ENCODE peak calls at places on chromosomes 7 and 10, in four cellular contexts. C is mesendoderm, J is H9, O is IMR-90. P is an unnamed sample.

GRCh38 chr10:88952647-88953111 is at the start of gene ACTA2:
- DNase-seq in C (no peak), J (no peak), O (peak; percentile 84), P (no peak)

GRCh38 chr7:151244156-151244870 is 4.2 kb downstream of the SMARCD3 start:
- DNase-seq in C (peak; percentile 60), J (peak; percentile 54), O (peak; percentile 44), P (peak; percentile 84)

GRCh38 chr7:110877086-110877485 is 213.8 kb upstream of the LRRN3 start:
- DNase-seq in C (no peak), J (no peak), O (peak; percentile 34), P (no peak)

GRCh38 chr7:106629521-106629920 is 31.4 kb downstream of the CCDC71L start:
- DNase-seq in C (no peak), J (no peak), O (peak; percentile 68), P (no peak)

GRCh38 chr10:133528296-133528844 is 1.2 kb downstream of the CYP2E1 start:
- DNase-seq in C (no peak), J (no peak), O (peak; percentile 2), P (no peak)

GRCh38 chr10:31739759-31740158 is 188.9 kb downstream of the ARHGAP12 start:
- DNase-seq in C (peak; percentile 50), J (no peak), O (peak; percentile 52), P (no peak)

GRCh38 chr7:47591655-47592572 is 10.0 kb upstream of the TNS3 start:
- DNase-seq in C (peak; percentile 82), J (no peak), O (peak; percentile 81), P (no peak)

GRCh38 chr10:78802866-78803265 is 265.9 kb upstream of the ZMIZ1 start:
- DNase-seq in C (no peak), J (no peak), O (peak; percentile 79), P (no peak)

GRCh38 chr7:17054836-17055235 is 173.1 kb upstream of the AGR3 start:
- DNase-seq in C (no peak), J (no peak), O (no peak), P (no peak)

GRCh38 chr10:72875250-72876055 is 18.1 kb upstream of the OIT3 start:
- DNase-seq in C (peak; percentile 47), J (no peak), O (peak; percentile 43), P (no peak)

GRCh38 chr7:51459809-51460208 is 143.2 kb upstream of the COBL start:
- DNase-seq in C (peak; percentile 78), J (peak; percentile 67), O (no peak), P (no peak)

GRCh38 chr7:140060243-140060630 is 2.5 kb downstream of the PARP12 start:
- DNase-seq in C (no peak), J (no peak), O (no peak), P (no peak)

GRCh38 chr10:48792687-48793096 is 108.0 kb downstream of the WDFY4 start:
- DNase-seq in C (no peak), J (no peak), O (peak; percentile 70), P (no peak)

GRCh38 chr10:131767716-131768115 is 133.1 kb upstream of the PPP2R2D start:
- DNase-seq in C (no peak), J (no peak), O (no peak), P (no peak)

GRCh38 chr7:142685877-142686508 is 63.3 kb upstream of the PRSS1 start:
- DNase-seq in C (no peak), J (no peak), O (no peak), P (no peak)

GRCh38 chr7:38822556-38822955 is 86.4 kb downstream of the VPS41 start:
- DNase-seq in C (no peak), J (no peak), O (peak; percentile 18), P (no peak)

GRCh38 chr10:89646833-89647570 is 2.0 kb upstream of the PANK1 start:
- DNase-seq in C (no peak), J (no peak), O (no peak), P (no peak)

GRCh38 chr10:14084875-14085274 is 245.8 kb downstream of the FRMD4A start:
- DNase-seq in C (no peak), J (no peak), O (peak; percentile 52), P (no peak)

GRCh38 chr7:4681218-4681851 is 760 bp upstream of the FOXK1 start:
- DNase-seq in C (no peak), J (no peak), O (no peak), P (no peak)

GRCh38 chr7:55534262-55534915 is 37.9 kb downstream of the VOPP1 start:
- DNase-seq in C (no peak), J (no peak), O (peak; percentile 81), P (no peak)

GRCh38 chr7:22666732-22667131 is 60.3 kb upstream of the IL6 start:
- DNase-seq in C (no peak), J (no peak), O (peak; percentile 72), P (no peak)

GRCh38 chr7:102279537-102280400 is 6.9 kb upstream of the SH2B2 start:
- DNase-seq in C (peak; percentile 81), J (peak; percentile 84), O (peak; percentile 55), P (peak; percentile 31)

GRCh38 chr10:97196213-97197029 is 10.7 kb upstream of the SLIT1 start:
- DNase-seq in C (peak; percentile 85), J (peak; percentile 85), O (peak; percentile 43), P (peak; percentile 85)

GRCh38 chr7:141785711-141786552 is 4.1 kb upstream of the TAS2R5 start:
- DNase-seq in C (peak; percentile 70), J (no peak), O (peak; percentile 55), P (no peak)

GRCh38 chr7:45917658-45918057 is 3.4 kb downstream of the IGFBP3 start:
- DNase-seq in C (peak; percentile 63), J (peak; percentile 75), O (peak; percentile 64), P (no peak)

GRCh38 chr7:155233703-155234492 is 63.8 kb upstream of the INSIG1 start:
- DNase-seq in C (no peak), J (no peak), O (no peak), P (no peak)

GRCh38 chr7:151058766-151059361 is 525 bp upstream of the SLC4A2 start:
- DNase-seq in C (peak; percentile 58), J (peak; percentile 48), O (no peak), P (peak; percentile 62)

GRCh38 chr10:44387853-44388251 is 3.0 kb upstream of the CXCL12 start:
- DNase-seq in C (no peak), J (peak; percentile 21), O (no peak), P (peak; percentile 41)

GRCh38 chr7:129089521-129090212 is 34.8 kb upstream of the TNPO3 start:
- DNase-seq in C (no peak), J (no peak), O (no peak), P (no peak)

GRCh38 chr7:128311003-128311402 is 32.7 kb downstream of the RBM28 start:
- DNase-seq in C (no peak), J (no peak), O (peak; percentile 43), P (no peak)

GRCh38 chr7:54904130-54904529 is 114.7 kb upstream of the EGFR start:
- DNase-seq in C (no peak), J (no peak), O (peak; percentile 97), P (no peak)

GRCh38 chr10:110725809-110726641 is 81.9 kb downstream of the RBM20 start:
- DNase-seq in C (peak; percentile 53), J (no peak), O (peak; percentile 37), P (no peak)

GRCh38 chr10:115093286-115093775 is at the start of gene ATRNL1:
- DNase-seq in C (peak; percentile 77), J (no peak), O (no peak), P (no peak)

GRCh38 chr7:40721344-40721949 is 586.6 kb downstream of the SUGCT start:
- DNase-seq in C (no peak), J (no peak), O (no peak), P (no peak)
- H4K5ac ChIP-seq in C (no peak overlapping the region), J (no peak overlapping the region), O (no peak overlapping the region), P (no peak overlapping the region)

DNA sequence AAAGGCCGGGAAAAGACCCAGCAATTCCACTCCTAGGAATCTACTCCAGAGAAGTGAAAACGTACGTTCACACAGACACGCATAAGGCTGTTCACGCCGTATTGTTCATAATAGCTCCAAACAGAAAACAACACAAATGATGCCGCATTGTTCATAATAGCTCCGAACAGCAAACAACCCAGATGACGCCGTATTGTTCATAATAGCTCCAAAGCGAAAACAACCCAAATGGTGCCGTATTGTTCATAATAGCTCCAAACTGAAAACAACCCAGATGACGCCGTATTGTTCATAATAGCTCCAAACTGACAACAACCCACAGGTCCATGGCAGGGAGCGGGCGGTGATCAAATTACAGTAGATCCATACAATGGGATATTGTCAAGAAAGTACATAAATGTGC is 85.2 kb upstream of the DNAAF5 start:
- DNase-seq in C (no peak), J (no peak), O (no peak), P (no peak)
- H4K5ac ChIP-seq in C (no peak overlapping the region), J (no peak overlapping the region), O (no peak overlapping the region), P (no peak overlapping the region)

DNA sequence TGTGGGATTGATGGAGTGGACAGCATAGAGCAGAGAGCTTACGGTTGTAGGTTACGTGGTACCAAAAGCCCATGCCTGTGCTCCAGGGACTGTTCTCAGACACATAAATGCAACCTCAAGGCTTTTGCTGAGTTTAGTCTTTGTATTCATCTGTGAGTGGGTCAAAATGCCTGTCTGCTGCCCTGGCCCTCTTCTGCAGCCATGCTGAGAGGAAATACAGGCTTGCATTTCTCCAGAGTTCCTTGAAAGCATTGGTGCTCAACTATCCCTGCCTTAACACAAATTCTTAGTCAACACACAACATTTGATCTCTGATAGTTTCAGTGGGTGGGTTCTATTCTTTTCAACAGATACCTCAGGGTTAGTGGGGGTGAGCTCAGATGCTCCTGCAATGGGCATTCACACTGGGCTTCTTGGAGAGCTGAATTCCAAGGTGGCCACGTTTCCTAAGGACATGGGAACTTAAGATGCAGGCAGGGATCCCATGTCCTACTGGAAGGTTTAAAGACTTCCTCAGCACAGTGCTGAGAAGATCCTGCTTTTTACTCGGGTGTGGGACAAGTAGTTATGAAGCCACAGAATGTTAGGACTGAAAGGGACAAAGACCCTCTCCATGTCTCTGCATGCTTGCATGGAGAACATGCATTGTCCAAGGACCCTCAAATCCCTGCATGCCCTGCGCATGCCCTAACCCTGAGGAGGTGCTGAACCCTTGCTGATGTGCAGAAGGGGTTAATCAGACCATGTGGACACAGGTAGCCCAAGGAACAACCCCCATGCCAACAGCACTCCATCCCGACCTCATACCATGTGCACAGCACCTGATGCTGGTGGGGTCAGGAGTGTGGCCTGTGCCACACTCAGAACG is 15.5 kb downstream of the IL2RA start:
- DNase-seq in C (no peak), J (no peak), O (no peak), P (peak; percentile 34)
- H4K5ac ChIP-seq in C (no peak overlapping the region), J (no peak overlapping the region), O (no peak overlapping the region), P (no peak overlapping the region)

DNA sequence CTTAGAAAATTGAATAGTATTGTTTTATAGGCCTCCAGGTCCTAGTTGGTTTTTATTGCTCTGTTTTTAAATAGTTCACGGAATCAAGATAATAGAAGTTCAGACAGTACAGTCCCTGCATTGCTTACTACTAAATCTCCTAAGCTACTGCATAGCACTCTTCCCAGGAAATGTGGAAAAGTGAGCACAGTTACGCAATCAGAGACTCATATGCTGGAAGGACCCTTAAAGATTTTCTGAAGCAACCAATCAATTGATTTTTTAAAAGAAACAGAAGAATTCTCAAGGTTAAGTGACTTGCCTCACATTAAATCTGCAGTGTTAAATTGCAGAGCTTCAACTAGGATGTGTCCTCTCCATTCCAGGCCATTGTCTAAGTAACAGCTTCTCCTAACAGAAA is 23.1 kb upstream of the DIP2C start:
- DNase-seq in C (no peak), J (no peak), O (no peak), P (no peak)
- H4K5ac ChIP-seq in C (no peak overlapping the region), J (no peak overlapping the region), O (no peak overlapping the region), P (no peak overlapping the region)

GRCh38 chr10:11468126-11468742 is 143.2 kb downstream of the USP6NL start:
- DNase-seq in C (no peak), J (no peak), O (peak; percentile 58), P (no peak)
- H4K5ac ChIP-seq in C (no peak overlapping the region), J (no peak overlapping the region), O (no peak overlapping the region), P (no peak overlapping the region)

P was measured in H1.